ENCODE peak calls at places on chromosomes 1 and 21, in nine cellular contexts. Q, R, E, J, K, X, F, H and T are unnamed samples.

GRCh38 chr1:42963378-42964005 is 4.8 kb upstream of the SLC2A1 start:
- DNase-seq in E (no peak), R (peak; percentile 76), Q (peak; percentile 90), F (peak; percentile 95), H (no peak), J (no peak), K (no peak), X (no peak), T (peak; percentile 93)

GRCh38 chr1:92958203-92958970 is 2.9 kb downstream of the DIPK1A start:
- DNase-seq in E (no peak), R (no peak), X (no peak), F (no peak), Q (no peak), K (no peak), H (no peak), J (no peak), T (no peak)

GRCh38 chr1:207673399-207673798 is 28.5 kb downstream of the CR1L start:
- DNase-seq in K (no peak), E (no peak), R (no peak), H (no peak), F (no peak), X (no peak), Q (no peak), J (no peak), T (no peak)

GRCh38 chr1:232630047-232630893 is at the start of gene SIPA1L2:
- DNase-seq in E (no peak), R (peak; percentile 100), H (peak; percentile 78), Q (peak; percentile 90), F (peak; percentile 81), J (peak; percentile 97), X (peak; percentile 89), K (peak; percentile 98), T (no peak)

GRCh38 chr21:20377250-20377649 is 621.0 kb upstream of the NCAM2 start:
- DNase-seq in Q (no peak), J (no peak), F (no peak), H (no peak), K (no peak), X (no peak), E (no peak), R (no peak), T (no peak)

GRCh38 chr1:60132985-60133673 is 59.6 kb upstream of the C1orf87 start:
- DNase-seq in F (peak; percentile 91), K (no peak), E (no peak), Q (no peak), J (no peak), X (no peak), H (no peak), R (peak; percentile 78), T (no peak)

GRCh38 chr1:181105134-181106021 is 16.9 kb downstream of the IER5 start:
- DNase-seq in F (peak; percentile 67), K (peak; percentile 94), E (peak; percentile 86), Q (peak; percentile 79), J (peak; percentile 98), R (peak; percentile 97), H (peak; percentile 93), X (peak; percentile 92), T (peak; percentile 71)

GRCh38 chr1:29099286-29099685 is 24.4 kb downstream of the TMEM200B start:
- DNase-seq in X (no peak), J (no peak), F (no peak), R (no peak), Q (no peak), H (no peak), E (no peak), K (no peak), T (no peak)

GRCh38 chr1:155078496-155079209 is at the start of gene EFNA3:
- DNase-seq in Q (no peak), F (peak; percentile 10), K (peak; percentile 66), H (peak; percentile 59), J (peak; percentile 79), X (no peak), R (peak; percentile 90), E (no peak), T (peak; percentile 66)

GRCh38 chr1:153629343-153629665 is 1.1 kb downstream of the S100A1 start:
- DNase-seq in R (no peak), X (no peak), E (no peak), F (no peak), H (no peak), K (no peak), Q (no peak), J (no peak), T (no peak)

GRCh38 chr1:91092503-91092902 is 70.7 kb upstream of the ZNF644 start:
- DNase-seq in F (peak; percentile 25), Q (peak; percentile 81), E (no peak), K (no peak), X (no peak), H (no peak), R (no peak), J (no peak), T (no peak)

GRCh38 chr1:2541619-2542246 is 11.7 kb upstream of the HES5 start:
- DNase-seq in Q (no peak), K (no peak), H (no peak), J (no peak), F (no peak), X (no peak), E (no peak), R (no peak), T (no peak)

GRCh38 chr21:34736116-34736870 is 67.5 kb downstream of the CLIC6 start:
- DNase-seq in X (no peak), Q (no peak), E (no peak), F (peak; percentile 36), J (no peak), R (peak; percentile 21), H (no peak), K (no peak), T (no peak)

GRCh38 chr1:117674521-117675400 is 68.9 kb downstream of the TENT5C start:
- DNase-seq in F (peak; percentile 16), R (no peak), X (no peak), H (peak; percentile 34), Q (no peak), J (no peak), K (peak; percentile 15), E (no peak), T (peak; percentile 44)

GRCh38 chr1:234820597-234820996 is 210.6 kb upstream of the IRF2BP2 start:
- DNase-seq in R (no peak), X (no peak), Q (no peak), E (no peak), J (no peak), F (no peak), K (no peak), H (no peak), T (no peak)

GRCh38 chr1:62294211-62294610 is 25.0 kb downstream of the KANK4 start:
- DNase-seq in X (no peak), Q (no peak), J (no peak), K (peak; percentile 76), H (no peak), F (no peak), R (no peak), E (no peak), T (no peak)

GRCh38 chr1:94319319-94320180 is 82.2 kb upstream of the ARHGAP29 start:
- DNase-seq in K (peak; percentile 21), X (no peak), Q (no peak), F (no peak), H (no peak), E (no peak), R (no peak), J (no peak), T (no peak)

GRCh38 chr1:38046884-38047602 is 450 bp upstream of the POU3F1 start:
- DNase-seq in K (peak; percentile 87), J (peak; percentile 91), Q (peak; percentile 80), H (peak; percentile 63), X (peak; percentile 79), E (no peak), R (peak; percentile 96), F (peak; percentile 69), T (no peak)

GRCh38 chr1:35603468-35603867 is 30.4 kb downstream of the TFAP2E start:
- DNase-seq in X (no peak), J (no peak), R (no peak), E (no peak), Q (no peak), F (no peak), K (no peak), H (no peak), T (no peak)